ENCODE peak calls at places on chromosomes 11 and 22, in six cellular contexts. W, U, Q, I, T and C are unnamed samples.

GRCh38 chr11:13010737-13011342 is 1.7 kb downstream of the RASSF10 start:
- DNase-seq in W (no peak), U (no peak), Q (peak; percentile 47), I (no peak), T (no peak), C (peak; percentile 22)

GRCh38 chr22:23187201-23187600 is 6.9 kb downstream of the BCR start:
- DNase-seq in W (no peak), U (no peak), Q (no peak), I (no peak), T (no peak), C (no peak)

GRCh38 chr22:50268655-50269113 is 1.5 kb downstream of the MAPK11 start:
- DNase-seq in W (no peak), U (no peak), Q (no peak), I (no peak), T (no peak), C (no peak)

GRCh38 chr11:129828301-129828836 is 12.7 kb downstream of the TMEM45B start:
- DNase-seq in W (no peak), U (no peak), Q (no peak), I (no peak), T (no peak), C (no peak)

GRCh38 chr11:94134651-94135512 is 6.2 kb downstream of the PANX1 start:
- DNase-seq in W (peak; percentile 58), U (no peak), Q (no peak), I (peak; percentile 93), T (peak; percentile 91), C (peak; percentile 73)

GRCh38 chr11:76597533-76598425 is 72.8 kb downstream of the LRRC32 start:
- DNase-seq in W (no peak), U (no peak), Q (no peak), I (no peak), T (no peak), C (no peak)

GRCh38 chr11:16792426-16792825 is 54.0 kb downstream of the C11orf58 start:
- DNase-seq in W (no peak), U (peak; percentile 26), Q (no peak), I (peak; percentile 60), T (peak; percentile 53), C (no peak)

GRCh38 chr11:82004537-82005213 is 729.0 kb downstream of the FAM181B start:
- DNase-seq in W (no peak), U (no peak), Q (no peak), I (peak; percentile 56), T (no peak), C (no peak)

GRCh38 chr11:82089426-82089825 is 644.2 kb downstream of the FAM181B start:
- DNase-seq in W (no peak), U (no peak), Q (no peak), I (no peak), T (no peak), C (no peak)

GRCh38 chr11:73249304-73249703 is 22.8 kb upstream of the P2RY6 start:
- DNase-seq in W (no peak), U (no peak), Q (no peak), I (peak; percentile 39), T (no peak), C (no peak)

GRCh38 chr11:17354070-17354924 is 2.7 kb downstream of the NCR3LG1 start:
- DNase-seq in W (peak; percentile 68), U (peak; percentile 75), Q (peak; percentile 67), I (peak; percentile 69), T (peak; percentile 68), C (peak; percentile 75)

GRCh38 chr22:44546686-44547310 is 48.8 kb upstream of the RTL6 start:
- DNase-seq in W (no peak), U (no peak), Q (no peak), I (no peak), T (no peak), C (no peak)

GRCh38 chr11:6648505-6648904 is 7.1 kb downstream of the DCHS1 start:
- DNase-seq in W (no peak), U (no peak), Q (no peak), I (no peak), T (no peak), C (no peak)

GRCh38 chr22:28395920-28396447 is 283.7 kb downstream of the TTC28 start:
- DNase-seq in W (no peak), U (peak; percentile 13), Q (no peak), I (peak; percentile 42), T (peak; percentile 29), C (peak; percentile 33)

GRCh38 chr11:7851391-7851790 is 54.6 kb upstream of the OR5P2 start:
- DNase-seq in W (no peak), U (no peak), Q (no peak), I (no peak), T (no peak), C (no peak)

GRCh38 chr22:24432059-24432853 is 4.9 kb downstream of the ADORA2A start:
- DNase-seq in W (peak; percentile 73), U (no peak), Q (no peak), I (peak; percentile 60), T (peak; percentile 32), C (peak; percentile 63)

GRCh38 chr11:83573097-83573496 is 286.9 kb upstream of the CCDC90B start:
- DNase-seq in W (no peak), U (no peak), Q (no peak), I (no peak), T (peak; percentile 71), C (peak; percentile 33)

GRCh38 chr11:87722756-87723599 is 452.3 kb downstream of the RAB38 start:
- DNase-seq in W (no peak), U (peak; percentile 0), Q (peak; percentile 64), I (no peak), T (peak; percentile 27), C (peak; percentile 47)

GRCh38 chr11:83456075-83456474 is 169.9 kb upstream of the CCDC90B start:
- DNase-seq in W (no peak), U (no peak), Q (peak; percentile 50), I (no peak), T (no peak), C (no peak)

GRCh38 chr22:27420817-27421361 is 380.7 kb downstream of the MN1 start:
- DNase-seq in W (no peak), U (no peak), Q (no peak), I (peak; percentile 98), T (peak; percentile 97), C (peak; percentile 90)

GRCh38 chr11:77111946-77112345 is 9.3 kb downstream of the OMP start:
- DNase-seq in W (no peak), U (no peak), Q (no peak), I (no peak), T (no peak), C (no peak)

GRCh38 chr11:74543991-74544390 is 48.4 kb upstream of the POLD3 start:
- DNase-seq in W (no peak), U (no peak), Q (no peak), I (no peak), T (no peak), C (no peak)

GRCh38 chr11:116963813-116964212 is 126.4 kb upstream of the APOA1 start:
- DNase-seq in W (no peak), U (no peak), Q (no peak), I (no peak), T (peak; percentile 12), C (no peak)

GRCh38 chr11:57812634-57813033 is 51.0 kb downstream of the CTNND1 start:
- DNase-seq in W (no peak), U (no peak), Q (no peak), I (no peak), T (no peak), C (no peak)

GRCh38 chr11:33723238-33723881 is 12.9 kb downstream of the CD59 start:
- DNase-seq in W (no peak), U (no peak), Q (no peak), I (peak; percentile 87), T (peak; percentile 99), C (peak; percentile 79)

GRCh38 chr22:35900483-35901168 is 128.0 kb downstream of the RBFOX2 start:
- DNase-seq in W (no peak), U (no peak), Q (no peak), I (peak; percentile 57), T (peak; percentile 55), C (peak; percentile 26)